ENCODE peak calls at places on chromosomes 2 and 18, in four cellular contexts. X is HepG2, L is A549, K is K562. B is an unnamed sample.

GRCh38 chr2:191846787-191847620 is at the start of gene CAVIN2:
- DNase-seq in K (peak; percentile 14), X (peak; percentile 95), L (peak; percentile 45), B (peak; percentile 90)

GRCh38 chr2:38245114-38245641 is 131.9 kb downstream of the ATL2 start:
- DNase-seq in K (no peak), X (no peak), L (no peak), B (peak; percentile 5)

GRCh38 chr18:79611040-79611681 is 68.4 kb upstream of the CTDP1 start:
- DNase-seq in X (no peak), L (no peak), K (peak; percentile 37), B (peak; percentile 92)

GRCh38 chr2:131045925-131046579 is 47.2 kb downstream of the FAM168B start:
- DNase-seq in X (no peak), K (no peak), L (no peak), B (no peak)

GRCh38 chr2:62459106-62459505 is 46.9 kb downstream of the TMEM17 start:
- DNase-seq in X (no peak), K (no peak), L (no peak), B (no peak)

GRCh38 chr2:119744335-119744939 is 15.3 kb upstream of the PTPN4 start:
- DNase-seq in L (peak; percentile 68), K (no peak), X (peak; percentile 60), B (peak; percentile 18)

GRCh38 chr2:145631561-145631960 is 1111.6 kb upstream of the ZEB2 start:
- DNase-seq in K (no peak), L (no peak), X (no peak), B (peak; percentile 35)

GRCh38 chr2:42493885-42494433 is at the start of gene KCNG3:
- DNase-seq in X (peak; percentile 58), K (peak; percentile 79), L (peak; percentile 60), B (peak; percentile 12)

GRCh38 chr2:162582357-162582798 is 238.4 kb downstream of the GCA start:
- DNase-seq in L (peak; percentile 12), K (no peak), X (peak; percentile 99), B (no peak)

GRCh38 chr18:60413944-60414547 is 41.5 kb upstream of the MC4R start:
- DNase-seq in L (no peak), X (peak; percentile 2), K (no peak), B (peak; percentile 7)

GRCh38 chr2:240911641-240912265 is 5.6 kb downstream of the CROCC2 start:
- DNase-seq in X (no peak), K (no peak), L (no peak), B (peak; percentile 46)
- TF ChIP-seq MAZ in X (no peak), K (no peak), L (no peak), B (no peak)

GRCh38 chr2:137824501-137824900 is 139.8 kb upstream of the HNMT start:
- DNase-seq in X (no peak), L (no peak), K (no peak), B (no peak)
- TF ChIP-seq BHLHE40 in X (no peak), L (no peak), K (no peak), B (no peak)

GRCh38 chr2:2934030-2934429 is 443.6 kb downstream of the EIPR1 start:
- DNase-seq in L (no peak), K (no peak), X (no peak), B (no peak)
- TF ChIP-seq MAZ in L (no peak), K (no peak), X (no peak), B (no peak)

GRCh38 chr2:101998556-101999121 is 6.9 kb downstream of the IL1R2 start:
- DNase-seq in K (no peak), L (peak; percentile 17), X (peak; percentile 70), B (no peak)
- TF ChIP-seq BHLHE40 in K (no peak), L (no peak), X (no peak), B (no peak)

B was measured in IMR-90.